ENCODE peak calls at places on chromosomes 7 and 10, in five cellular contexts. G, C, Q, B and O are unnamed samples.

GRCh38 chr10:983951-984705 is 4.1 kb upstream of the GTPBP4 start:
- DNase-seq in G (no peak), C (no peak), Q (no peak), B (no peak), O (no peak)

GRCh38 chr7:30252885-30253795 is 31.3 kb upstream of the ZNRF2 start:
- DNase-seq in G (peak; percentile 84), C (peak; percentile 40), Q (peak; percentile 83), B (no peak), O (peak; percentile 71)

GRCh38 chr7:41316410-41316809 is 386.5 kb downstream of the INHBA start:
- DNase-seq in G (no peak), C (no peak), Q (no peak), B (no peak), O (no peak)

GRCh38 chr7:106054971-106055370 is 57.1 kb downstream of the SYPL1 start:
- DNase-seq in G (no peak), C (no peak), Q (no peak), B (no peak), O (no peak)

GRCh38 chr7:66732439-66732838 is 8.1 kb upstream of the RABGEF1 start:
- DNase-seq in G (no peak), C (no peak), Q (no peak), B (no peak), O (no peak)

GRCh38 chr7:143385891-143386781 is 5.0 kb downstream of the ZYX start:
- DNase-seq in G (peak; percentile 71), C (peak; percentile 65), Q (peak; percentile 67), B (no peak), O (no peak)

GRCh38 chr7:139774376-139774775 is 3.4 kb downstream of the HIPK2 start:
- DNase-seq in G (no peak), C (peak; percentile 50), Q (no peak), B (no peak), O (peak; percentile 85)

GRCh38 chr10:3727268-3727667 is 57.7 kb downstream of the KLF6 start:
- DNase-seq in G (no peak), C (no peak), Q (no peak), B (no peak), O (no peak)

GRCh38 chr10:29634764-29635625 is at the start of gene SVIL:
- DNase-seq in G (peak; percentile 70), C (peak; percentile 79), Q (peak; percentile 72), B (peak; percentile 32), O (peak; percentile 78)

GRCh38 chr10:22669163-22669711 is 45.1 kb downstream of the PIP4K2A start:
- DNase-seq in G (no peak), C (no peak), Q (no peak), B (no peak), O (no peak)

GRCh38 chr7:123865517-123866117 is 20.6 kb downstream of the HYAL4 start:
- DNase-seq in G (no peak), C (peak; percentile 85), Q (no peak), B (peak; percentile 58), O (peak; percentile 76)

GRCh38 chr7:157043745-157044144 is 33.3 kb upstream of the MNX1 start:
- DNase-seq in G (no peak), C (peak; percentile 25), Q (no peak), B (no peak), O (peak; percentile 52)

GRCh38 chr10:129335942-129336341 is 131.1 kb upstream of the MGMT start:
- DNase-seq in G (no peak), C (no peak), Q (no peak), B (no peak), O (no peak)

GRCh38 chr7:159070422-159071148 is 74.1 kb downstream of the VIPR2 start:
- DNase-seq in G (no peak), C (peak; percentile 22), Q (peak; percentile 61), B (no peak), O (peak; percentile 16)

GRCh38 chr10:123997486-123998196 is 95.8 kb downstream of the CHST15 start:
- DNase-seq in G (peak; percentile 70), C (peak; percentile 83), Q (no peak), B (no peak), O (peak; percentile 98)

GRCh38 chr7:129502708-129503685 is 666 bp downstream of the SMKR1 start:
- DNase-seq in G (no peak), C (no peak), Q (no peak), B (peak; percentile 65), O (no peak)

GRCh38 chr10:56698506-56698905 is 337.4 kb upstream of the ZWINT start:
- DNase-seq in G (no peak), C (no peak), Q (no peak), B (no peak), O (no peak)

GRCh38 chr10:62990126-62990525 is 143.0 kb upstream of the NRBF2 start:
- DNase-seq in G (no peak), C (peak; percentile 10), Q (no peak), B (no peak), O (no peak)

GRCh38 chr10:43094091-43094484 is 17.2 kb downstream of the RET start:
- DNase-seq in G (no peak), C (no peak), Q (no peak), B (no peak), O (no peak)

GRCh38 chr10:71777213-71777985 is 4.1 kb upstream of the VSIR start:
- DNase-seq in G (no peak), C (no peak), Q (no peak), B (no peak), O (no peak)

GRCh38 chr7:139180700-139181311 is 50.2 kb upstream of the UBN2 start:
- DNase-seq in G (no peak), C (peak; percentile 22), Q (no peak), B (no peak), O (peak; percentile 5)

GRCh38 chr7:105649727-105650381 is 68.6 kb upstream of the EFCAB10 start:
- DNase-seq in G (no peak), C (peak; percentile 36), Q (no peak), B (no peak), O (peak; percentile 49)

GRCh38 chr10:125629758-125630376 is 53.1 kb downstream of the TEX36 start:
- DNase-seq in G (no peak), C (peak; percentile 56), Q (no peak), B (peak; percentile 40), O (peak; percentile 27)

GRCh38 chr10:125783957-125784356 is 8.3 kb upstream of the MMP21 start:
- DNase-seq in G (no peak), C (no peak), Q (no peak), B (no peak), O (no peak)

GRCh38 chr10:74243067-74243466 is 92.0 kb downstream of the ADK start:
- DNase-seq in G (peak; percentile 49), C (no peak), Q (no peak), B (no peak), O (no peak)

GRCh38 chr7:26186364-26187311 is 13.9 kb downstream of the HNRNPA2B1 start:
- DNase-seq in G (no peak), C (no peak), Q (no peak), B (no peak), O (no peak)

GRCh38 chr10:77811831-77812430 is 114.6 kb downstream of the DLG5 start:
- DNase-seq in G (no peak), C (no peak), Q (no peak), B (no peak), O (no peak)

GRCh38 chr7:29131678-29132077 is 14.7 kb downstream of the CPVL start:
- DNase-seq in G (no peak), C (no peak), Q (no peak), B (no peak), O (no peak)

GRCh38 chr7:4711634-4712033 is 29.5 kb downstream of the FOXK1 start:
- DNase-seq in G (no peak), C (no peak), Q (peak; percentile 38), B (no peak), O (no peak)

GRCh38 chr7:18993933-18994668 is 123.3 kb downstream of the TWIST1 start:
- DNase-seq in G (no peak), C (peak; percentile 14), Q (no peak), B (no peak), O (no peak)

GRCh38 chr10:22252286-22252800 is 34.5 kb upstream of the EBLN1 start:
- DNase-seq in G (peak; percentile 81), C (peak; percentile 60), Q (peak; percentile 90), B (peak; percentile 57), O (peak; percentile 64)

GRCh38 chr7:151025924-151026671 is 1.8 kb upstream of the ATG9B start:
- DNase-seq in G (no peak), C (no peak), Q (no peak), B (no peak), O (peak; percentile 18)

GRCh38 chr10:11824825-11825224 is 1.7 kb downstream of the PROSER2 start:
- DNase-seq in G (no peak), C (peak; percentile 34), Q (no peak), B (no peak), O (no peak)
- H3K4me3 ChIP-seq in G (peak overlapping the region; percentile 83), C (peak overlapping the region; percentile 70), Q (no peak overlapping the region), B (no peak overlapping the region), O (no peak overlapping the region)

DNA sequence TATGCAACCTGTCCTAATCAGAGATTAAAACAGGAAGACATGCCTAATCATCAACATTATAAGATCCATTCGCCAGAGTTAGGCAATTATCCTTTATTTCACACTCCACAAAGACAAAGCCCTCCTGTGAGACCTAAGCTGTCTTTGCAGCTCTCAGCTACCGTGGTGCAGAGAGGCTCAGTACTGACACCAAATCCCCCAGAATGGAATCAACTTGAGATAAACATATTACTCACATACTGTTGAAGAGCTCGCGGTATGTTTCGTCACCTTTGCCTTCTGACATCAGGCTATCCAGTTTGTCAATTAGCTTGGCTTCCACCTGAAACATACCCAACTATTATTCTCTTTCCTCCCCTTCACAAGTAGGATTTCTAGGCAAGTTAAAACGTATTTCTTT is 226.1 kb upstream of the IMMP2L start:
- DNase-seq in G (no peak), C (peak; percentile 43), Q (no peak), B (peak; percentile 67), O (no peak)
- H3K4me3 ChIP-seq in G (no peak overlapping the region), C (no peak overlapping the region), Q (no peak overlapping the region), B (no peak overlapping the region), O (no peak overlapping the region)

GRCh38 chr7:132318338-132319318 is 257.6 kb downstream of the PLXNA4 start:
- DNase-seq in G (peak; percentile 90), C (peak; percentile 91), Q (peak; percentile 93), B (peak; percentile 87), O (peak; percentile 85)
- H3K4me3 ChIP-seq in G (no peak overlapping the region), C (no peak overlapping the region), Q (no peak overlapping the region), B (no peak overlapping the region), O (no peak overlapping the region)

DNA sequence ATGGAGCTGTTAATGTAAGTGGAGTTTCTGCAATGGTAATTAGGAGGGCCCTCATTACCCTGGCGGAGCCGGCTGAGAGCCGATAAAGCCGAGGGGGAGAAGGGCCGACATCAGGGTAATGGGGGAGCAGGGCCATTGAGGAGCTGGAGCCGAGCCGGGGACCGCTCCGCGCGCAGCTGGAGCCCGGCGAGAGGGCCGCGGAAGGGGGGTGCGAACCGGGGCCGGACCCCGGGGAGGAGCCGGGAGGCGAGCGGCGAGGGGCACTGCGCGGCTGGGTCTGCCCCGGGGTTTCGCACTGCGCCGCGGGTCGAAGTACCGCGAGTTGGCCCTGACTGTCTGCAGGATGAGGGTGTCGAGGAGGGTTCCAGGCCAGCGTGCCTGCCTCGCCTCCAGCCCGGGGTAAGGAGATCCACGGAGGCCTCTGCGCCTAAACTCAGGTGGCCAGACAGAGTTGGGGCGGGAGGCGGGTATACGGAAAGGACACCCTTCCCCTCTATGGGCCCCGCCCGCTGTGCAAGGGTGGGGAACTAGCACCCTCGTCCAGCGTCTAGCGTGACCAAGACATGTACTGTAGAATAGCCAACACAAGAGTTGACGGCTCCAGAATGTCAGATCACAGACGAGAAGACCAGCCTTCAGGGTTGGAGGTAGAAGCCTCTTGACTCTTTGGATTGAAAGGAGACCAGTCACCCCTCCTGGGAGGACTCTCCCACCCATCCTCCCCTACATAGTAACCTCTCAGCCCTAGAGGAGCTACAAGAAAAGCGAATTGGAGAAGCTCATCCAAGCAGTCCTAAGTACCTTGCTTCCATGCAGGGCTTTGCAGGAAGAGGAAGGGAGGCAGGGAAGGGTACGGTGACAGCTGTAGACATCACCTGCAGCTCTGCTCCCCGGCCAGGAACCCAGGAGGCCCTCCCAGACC is 55.2 kb upstream of the LBX1 start:
- DNase-seq in G (no peak), C (no peak), Q (no peak), B (peak; percentile 66), O (no peak)
- H3K4me3 ChIP-seq in G (no peak overlapping the region), C (no peak overlapping the region), Q (peak overlapping the region; percentile 16), B (peak overlapping the region; percentile 47), O (no peak overlapping the region)